ENCODE peak calls at places on chromosomes 7 and 10, in seven cellular contexts. One of them, this sample, is unnamed.

GRCh38 chr7:11235491-11235890 is 261.8 kb downstream of the PHF14 start:
- ATAC-seq in right cardiac atrium: no peak
- ATAC-seq in HepG2: no peak
- ATAC-seq in upper lobe of left lung: no peak
- ATAC-seq in lower lobe of right lung: no peak
- ATAC-seq in RWPE2: no peak
- ATAC-seq in heart right ventricle: no peak
- ATAC-seq in this sample: no peak

GRCh38 chr10:132974886-132975881 is 32.8 kb upstream of the CFAP46 start:
- ATAC-seq in RWPE2: no peak
- ATAC-seq in HepG2: no peak
- ATAC-seq in upper lobe of left lung: no peak
- ATAC-seq in heart right ventricle: no peak
- ATAC-seq in right cardiac atrium: no peak
- ATAC-seq in lower lobe of right lung: no peak
- ATAC-seq in this sample: no peak

GRCh38 chr7:24025094-24025493 is 258.9 kb upstream of the NPY start:
- ATAC-seq in upper lobe of left lung: no peak
- ATAC-seq in RWPE2: peak; percentile 52
- ATAC-seq in right cardiac atrium: no peak
- ATAC-seq in HepG2: no peak
- ATAC-seq in heart right ventricle: no peak
- ATAC-seq in lower lobe of right lung: no peak
- ATAC-seq in this sample: no peak

GRCh38 chr10:10886861-10887539 is 130.7 kb upstream of the CELF2 start:
- ATAC-seq in RWPE2: no peak
- ATAC-seq in HepG2: no peak
- ATAC-seq in upper lobe of left lung: no peak
- ATAC-seq in heart right ventricle: peak; percentile 59
- ATAC-seq in right cardiac atrium: peak; percentile 62
- ATAC-seq in lower lobe of right lung: no peak
- ATAC-seq in this sample: no peak

GRCh38 chr7:23494009-23494408 is 23.7 kb upstream of the IGF2BP3 start:
- ATAC-seq in lower lobe of right lung: no peak
- ATAC-seq in RWPE2: no peak
- ATAC-seq in right cardiac atrium: no peak
- ATAC-seq in upper lobe of left lung: no peak
- ATAC-seq in heart right ventricle: no peak
- ATAC-seq in HepG2: no peak
- ATAC-seq in this sample: no peak

GRCh38 chr10:88028654-88029053 is 165.2 kb downstream of the PTEN start:
- ATAC-seq in heart right ventricle: no peak
- ATAC-seq in HepG2: peak; percentile 89
- ATAC-seq in RWPE2: no peak
- ATAC-seq in right cardiac atrium: no peak
- ATAC-seq in upper lobe of left lung: no peak
- ATAC-seq in lower lobe of right lung: no peak
- ATAC-seq in this sample: no peak

GRCh38 chr10:31278279-31278941 is 40.6 kb upstream of the ZEB1 start:
- ATAC-seq in upper lobe of left lung: no peak
- ATAC-seq in heart right ventricle: no peak
- ATAC-seq in right cardiac atrium: peak; percentile 87
- ATAC-seq in HepG2: no peak
- ATAC-seq in lower lobe of right lung: no peak
- ATAC-seq in RWPE2: no peak
- ATAC-seq in this sample: no peak

GRCh38 chr7:75756340-75757297 is 15.4 kb downstream of the CCL26 start:
- ATAC-seq in HepG2: peak; percentile 92
- ATAC-seq in right cardiac atrium: no peak
- ATAC-seq in lower lobe of right lung: peak; percentile 56
- ATAC-seq in RWPE2: peak; percentile 52
- ATAC-seq in upper lobe of left lung: no peak
- ATAC-seq in heart right ventricle: no peak
- ATAC-seq in this sample: no peak

GRCh38 chr7:123805287-123805686 is 39.7 kb upstream of the HYAL4 start:
- ATAC-seq in HepG2: no peak
- ATAC-seq in upper lobe of left lung: no peak
- ATAC-seq in RWPE2: no peak
- ATAC-seq in lower lobe of right lung: no peak
- ATAC-seq in heart right ventricle: no peak
- ATAC-seq in right cardiac atrium: no peak
- ATAC-seq in this sample: no peak

GRCh38 chr7:93062599-93062998 is 55.2 kb downstream of the SAMD9 start:
- ATAC-seq in HepG2: no peak
- ATAC-seq in lower lobe of right lung: no peak
- ATAC-seq in upper lobe of left lung: no peak
- ATAC-seq in heart right ventricle: no peak
- ATAC-seq in RWPE2: no peak
- ATAC-seq in right cardiac atrium: no peak
- ATAC-seq in this sample: no peak

GRCh38 chr7:5423844-5424688 is 432 bp upstream of the TNRC18 start:
- ATAC-seq in HepG2: peak; percentile 38
- ATAC-seq in lower lobe of right lung: peak; percentile 65
- ATAC-seq in upper lobe of left lung: peak; percentile 56
- ATAC-seq in heart right ventricle: peak; percentile 42
- ATAC-seq in RWPE2: peak; percentile 3
- ATAC-seq in right cardiac atrium: peak; percentile 37
- ATAC-seq in this sample: peak; percentile 60

GRCh38 chr10:99667108-99667751 is 7.9 kb downstream of the ENTPD7 start:
- ATAC-seq in RWPE2: peak; percentile 98
- ATAC-seq in heart right ventricle: no peak
- ATAC-seq in lower lobe of right lung: no peak
- ATAC-seq in right cardiac atrium: no peak
- ATAC-seq in upper lobe of left lung: no peak
- ATAC-seq in HepG2: no peak
- ATAC-seq in this sample: no peak

GRCh38 chr7:148289630-148290029 is 300.9 kb upstream of the C7orf33 start:
- ATAC-seq in heart right ventricle: no peak
- ATAC-seq in HepG2: no peak
- ATAC-seq in right cardiac atrium: no peak
- ATAC-seq in lower lobe of right lung: no peak
- ATAC-seq in upper lobe of left lung: no peak
- ATAC-seq in RWPE2: no peak
- ATAC-seq in this sample: no peak

GRCh38 chr7:27106181-27106905 is 3.9 kb upstream of the HOXA2 start:
- ATAC-seq in lower lobe of right lung: no peak
- ATAC-seq in right cardiac atrium: peak; percentile 56
- ATAC-seq in heart right ventricle: peak; percentile 20
- ATAC-seq in upper lobe of left lung: no peak
- ATAC-seq in RWPE2: no peak
- ATAC-seq in HepG2: no peak
- ATAC-seq in this sample: no peak
- H3K27me3 ChIP-seq in lower lobe of right lung: peaks cover 54% of the 10 kb centered on the region
- H3K27me3 ChIP-seq in right cardiac atrium: no peaks in the 10 kb centered on the region
- H3K27me3 ChIP-seq in heart right ventricle: peaks cover 33% of the 10 kb centered on the region
- H3K27me3 ChIP-seq in upper lobe of left lung: no peaks in the 10 kb centered on the region
- H3K27me3 ChIP-seq in RWPE2: no peaks in the 10 kb centered on the region
- H3K27me3 ChIP-seq in HepG2: no peaks in the 10 kb centered on the region
- H3K27me3 ChIP-seq in this sample: no peaks in the 10 kb centered on the region

GRCh38 chr10:6716521-6716920 is 136.4 kb upstream of the PRKCQ start:
- ATAC-seq in right cardiac atrium: no peak
- ATAC-seq in upper lobe of left lung: no peak
- ATAC-seq in HepG2: no peak
- ATAC-seq in heart right ventricle: peak; percentile 53
- ATAC-seq in lower lobe of right lung: no peak
- ATAC-seq in RWPE2: no peak
- ATAC-seq in this sample: peak; percentile 84
- H3K27me3 ChIP-seq in right cardiac atrium: no peaks in the 10 kb centered on the region
- H3K27me3 ChIP-seq in upper lobe of left lung: no peaks in the 10 kb centered on the region
- H3K27me3 ChIP-seq in HepG2: no peaks in the 10 kb centered on the region
- H3K27me3 ChIP-seq in heart right ventricle: no peaks in the 10 kb centered on the region
- H3K27me3 ChIP-seq in lower lobe of right lung: peaks cover 12% of the 10 kb centered on the region
- H3K27me3 ChIP-seq in RWPE2: no peaks in the 10 kb centered on the region
- H3K27me3 ChIP-seq in this sample: peaks cover 41% of the 10 kb centered on the region

GRCh38 chr10:104380336-104380735 is 26.7 kb downstream of the CFAP58 start:
- ATAC-seq in RWPE2: no peak
- ATAC-seq in upper lobe of left lung: no peak
- ATAC-seq in right cardiac atrium: no peak
- ATAC-seq in lower lobe of right lung: no peak
- ATAC-seq in HepG2: no peak
- ATAC-seq in heart right ventricle: no peak
- ATAC-seq in this sample: no peak
- H3K27me3 ChIP-seq in RWPE2: peaks cover 3% of the 10 kb centered on the region
- H3K27me3 ChIP-seq in upper lobe of left lung: no peaks in the 10 kb centered on the region
- H3K27me3 ChIP-seq in right cardiac atrium: no peaks in the 10 kb centered on the region
- H3K27me3 ChIP-seq in lower lobe of right lung: peaks cover 6% of the 10 kb centered on the region
- H3K27me3 ChIP-seq in HepG2: no peaks in the 10 kb centered on the region
- H3K27me3 ChIP-seq in heart right ventricle: no peaks in the 10 kb centered on the region
- H3K27me3 ChIP-seq in this sample: no peaks in the 10 kb centered on the region

DNA sequence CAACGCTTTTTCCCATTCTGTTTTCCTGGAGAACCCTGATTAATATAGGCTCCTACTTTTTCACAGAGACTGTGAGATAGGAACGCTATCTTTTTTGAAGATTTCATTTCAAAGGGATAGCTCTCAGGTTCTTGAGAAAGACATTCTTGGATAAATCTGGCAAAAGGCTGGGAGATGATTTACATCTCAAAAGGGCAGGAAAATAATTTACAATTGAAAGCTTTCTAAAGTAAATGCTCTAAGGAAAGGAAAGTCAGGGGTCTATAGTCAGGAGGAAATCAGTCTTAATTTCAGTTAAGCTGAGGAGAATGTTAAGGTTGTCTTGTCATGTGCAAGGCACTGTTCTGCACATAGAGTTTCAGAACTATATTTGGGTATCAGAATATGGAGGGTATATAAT is 278.8 kb downstream of the KIF20B start:
- ATAC-seq in RWPE2: no peak
- ATAC-seq in right cardiac atrium: no peak
- ATAC-seq in heart right ventricle: no peak
- ATAC-seq in lower lobe of right lung: no peak
- ATAC-seq in HepG2: no peak
- ATAC-seq in upper lobe of left lung: no peak
- ATAC-seq in this sample: no peak
- H3K27me3 ChIP-seq in RWPE2: no peaks in the 10 kb centered on the region
- H3K27me3 ChIP-seq in right cardiac atrium: no peaks in the 10 kb centered on the region
- H3K27me3 ChIP-seq in heart right ventricle: no peaks in the 10 kb centered on the region
- H3K27me3 ChIP-seq in lower lobe of right lung: no peaks in the 10 kb centered on the region
- H3K27me3 ChIP-seq in HepG2: no peaks in the 10 kb centered on the region
- H3K27me3 ChIP-seq in upper lobe of left lung: no peaks in the 10 kb centered on the region
- H3K27me3 ChIP-seq in this sample: no peaks in the 10 kb centered on the region

DNA sequence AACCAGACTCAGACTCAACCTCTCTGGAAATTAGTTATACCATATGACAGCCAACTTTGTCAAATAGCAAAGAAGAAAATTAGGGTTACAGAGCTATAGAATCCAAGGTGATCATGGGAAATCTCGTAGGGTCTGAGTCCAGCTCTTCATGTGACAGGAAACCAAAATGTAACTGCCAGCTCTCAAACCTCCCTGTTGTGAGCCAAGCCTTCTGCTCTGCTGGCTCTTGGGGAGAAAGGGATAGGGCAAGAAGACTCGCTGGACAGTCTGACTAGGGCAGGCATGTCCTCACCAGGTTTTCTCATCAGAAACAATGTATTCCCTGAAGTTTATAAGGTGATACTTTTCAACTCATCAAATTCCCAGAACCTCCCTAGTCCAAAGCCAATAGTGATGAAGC is 63.0 kb downstream of the CDHR3 start:
- ATAC-seq in lower lobe of right lung: no peak
- ATAC-seq in heart right ventricle: no peak
- ATAC-seq in RWPE2: no peak
- ATAC-seq in HepG2: no peak
- ATAC-seq in right cardiac atrium: no peak
- ATAC-seq in upper lobe of left lung: no peak
- ATAC-seq in this sample: no peak
- H3K27me3 ChIP-seq in lower lobe of right lung: no peaks in the 10 kb centered on the region
- H3K27me3 ChIP-seq in heart right ventricle: no peaks in the 10 kb centered on the region
- H3K27me3 ChIP-seq in RWPE2: no peaks in the 10 kb centered on the region
- H3K27me3 ChIP-seq in HepG2: no peaks in the 10 kb centered on the region
- H3K27me3 ChIP-seq in right cardiac atrium: no peaks in the 10 kb centered on the region
- H3K27me3 ChIP-seq in upper lobe of left lung: no peaks in the 10 kb centered on the region
- H3K27me3 ChIP-seq in this sample: no peaks in the 10 kb centered on the region

GRCh38 chr10:123149568-123150228 is 1.8 kb downstream of the HMX2 start:
- ATAC-seq in upper lobe of left lung: no peak
- ATAC-seq in RWPE2: no peak
- ATAC-seq in heart right ventricle: no peak
- ATAC-seq in lower lobe of right lung: no peak
- ATAC-seq in HepG2: no peak
- ATAC-seq in right cardiac atrium: no peak
- ATAC-seq in this sample: no peak

GRCh38 chr10:123150229-123150985 is 2.5 kb downstream of the HMX2 start:
- ATAC-seq in HepG2: no peak
- ATAC-seq in heart right ventricle: no peak
- ATAC-seq in RWPE2: no peak
- ATAC-seq in lower lobe of right lung: no peak
- ATAC-seq in upper lobe of left lung: no peak
- ATAC-seq in right cardiac atrium: no peak
- ATAC-seq in this sample: no peak

GRCh38 chr10:123153486-123154091 is 613 bp upstream of the BUB3 start:
- ATAC-seq in right cardiac atrium: no peak
- ATAC-seq in HepG2: no peak
- ATAC-seq in RWPE2: no peak
- ATAC-seq in heart right ventricle: no peak
- ATAC-seq in lower lobe of right lung: no peak
- ATAC-seq in upper lobe of left lung: no peak
- ATAC-seq in this sample: no peak

GRCh38 chr10:123149162-123149567 is 1.2 kb downstream of the HMX2 start:
- ATAC-seq in RWPE2: no peak
- ATAC-seq in HepG2: no peak
- ATAC-seq in upper lobe of left lung: no peak
- ATAC-seq in heart right ventricle: no peak
- ATAC-seq in right cardiac atrium: no peak
- ATAC-seq in lower lobe of right lung: no peak
- ATAC-seq in this sample: no peak

GRCh38 chr10:123150986-123151738 is 3.0 kb upstream of the BUB3 start:
- ATAC-seq in heart right ventricle: no peak
- ATAC-seq in right cardiac atrium: no peak
- ATAC-seq in upper lobe of left lung: no peak
- ATAC-seq in RWPE2: no peak
- ATAC-seq in HepG2: no peak
- ATAC-seq in lower lobe of right lung: no peak
- ATAC-seq in this sample: no peak
- H3K27me3 ChIP-seq in heart right ventricle: peaks cover 45% of the 10 kb centered on the region
- H3K27me3 ChIP-seq in right cardiac atrium: no peaks in the 10 kb centered on the region
- H3K27me3 ChIP-seq in upper lobe of left lung: peaks cover 25% of the 10 kb centered on the region
- H3K27me3 ChIP-seq in RWPE2: peaks cover 65% of the 10 kb centered on the region
- H3K27me3 ChIP-seq in HepG2: peaks cover 19% of the 10 kb centered on the region
- H3K27me3 ChIP-seq in lower lobe of right lung: peaks cover 69% of the 10 kb centered on the region
- H3K27me3 ChIP-seq in this sample: peaks cover 75% of the 10 kb centered on the region

GRCh38 chr10:128324468-128324867 is 198.2 kb upstream of the MKI67 start:
- ATAC-seq in HepG2: no peak
- ATAC-seq in upper lobe of left lung: no peak
- ATAC-seq in RWPE2: no peak
- ATAC-seq in lower lobe of right lung: no peak
- ATAC-seq in right cardiac atrium: peak; percentile 88
- ATAC-seq in heart right ventricle: peak; percentile 81
- ATAC-seq in this sample: no peak
- H3K27me3 ChIP-seq in HepG2: no peaks in the 10 kb centered on the region
- H3K27me3 ChIP-seq in upper lobe of left lung: no peaks in the 10 kb centered on the region
- H3K27me3 ChIP-seq in RWPE2: no peaks in the 10 kb centered on the region
- H3K27me3 ChIP-seq in lower lobe of right lung: no peaks in the 10 kb centered on the region
- H3K27me3 ChIP-seq in right cardiac atrium: no peaks in the 10 kb centered on the region
- H3K27me3 ChIP-seq in heart right ventricle: no peaks in the 10 kb centered on the region
- H3K27me3 ChIP-seq in this sample: peaks cover 34% of the 10 kb centered on the region

GRCh38 chr10:117537436-117537903 is 5.1 kb upstream of the EMX2 start:
- ATAC-seq in HepG2: peak; percentile 78
- ATAC-seq in right cardiac atrium: peak; percentile 79
- ATAC-seq in lower lobe of right lung: peak; percentile 74
- ATAC-seq in upper lobe of left lung: peak; percentile 71
- ATAC-seq in RWPE2: peak; percentile 44
- ATAC-seq in heart right ventricle: peak; percentile 68
- ATAC-seq in this sample: no peak
- H3K27me3 ChIP-seq in HepG2: peaks cover 14% of the 10 kb centered on the region
- H3K27me3 ChIP-seq in right cardiac atrium: no peaks in the 10 kb centered on the region
- H3K27me3 ChIP-seq in lower lobe of right lung: peaks cover 99% of the 10 kb centered on the region
- H3K27me3 ChIP-seq in upper lobe of left lung: peaks cover 23% of the 10 kb centered on the region
- H3K27me3 ChIP-seq in RWPE2: peaks cover 99% of the 10 kb centered on the region
- H3K27me3 ChIP-seq in heart right ventricle: peaks cover 59% of the 10 kb centered on the region
- H3K27me3 ChIP-seq in this sample: peaks cover 100% of the 10 kb centered on the region

This sample was measured in gastroesophageal sphincter.